ENCODE peak calls at places on chromosomes 13 and 19, in six cellular contexts. O is fibroblast of the aortic adventitia, A is foreskin keratinocyte, K is NB4, V is nephron progenitor cell, B is mucosa of descending colon. U is an unnamed sample.

GRCh38 chr19:40744554-40745401 is 5.5 kb downstream of the ACTMAP start:
- DNase-seq in O (no peak), B (no peak), A (no peak), K (no peak), V (no peak), U (no peak)

GRCh38 chr13:108944760-108945159 is 315.3 kb downstream of the MYO16 start:
- DNase-seq in O (peak; percentile 44), K (peak; percentile 56), B (no peak), V (no peak), A (peak; percentile 4), U (peak; percentile 79)

GRCh38 chr13:33146843-33147611 is 130.8 kb downstream of the KL start:
- DNase-seq in O (no peak), A (no peak), K (no peak), V (no peak), B (no peak), U (no peak)

GRCh38 chr19:23318143-23318542 is 67.9 kb upstream of the ZNF724 start:
- DNase-seq in A (peak; percentile 45), V (no peak), O (no peak), B (no peak), K (peak; percentile 41), U (peak; percentile 58)

GRCh38 chr19:42348211-42348610 is 22.8 kb downstream of the MEGF8 start:
- DNase-seq in V (no peak), K (no peak), O (no peak), B (no peak), A (no peak), U (no peak)

GRCh38 chr13:99656843-99657506 is 155.7 kb downstream of the TM9SF2 start:
- DNase-seq in B (no peak), O (no peak), A (no peak), K (no peak), V (no peak), U (no peak)

GRCh38 chr13:26726684-26727083 is 33.9 kb downstream of the GPR12 start:
- DNase-seq in B (no peak), K (no peak), V (no peak), A (no peak), O (no peak), U (no peak)

GRCh38 chr13:110265341-110265681 is 41.6 kb downstream of the COL4A1 start:
- DNase-seq in V (no peak), A (no peak), K (no peak), O (no peak), B (no peak), U (no peak)

GRCh38 chr19:21482863-21483276 is 22.5 kb upstream of the ZNF429 start:
- DNase-seq in O (peak; percentile 22), A (peak; percentile 13), V (no peak), K (peak; percentile 72), B (peak; percentile 58), U (peak; percentile 15)

GRCh38 chr13:30456290-30456689 is 9.4 kb downstream of the HMGB1 start:
- DNase-seq in O (peak; percentile 43), A (no peak), K (no peak), B (no peak), V (no peak), U (no peak)

GRCh38 chr13:110575322-110576069 is 14.0 kb upstream of the RAB20 start:
- DNase-seq in K (peak; percentile 88), A (no peak), V (peak; percentile 34), B (no peak), O (peak; percentile 58), U (no peak)

GRCh38 chr13:45374917-45375316 is 33.9 kb upstream of the TPT1 start:
- DNase-seq in B (no peak), A (no peak), K (no peak), V (no peak), O (no peak), U (no peak)

GRCh38 chr19:15260939-15261338 is 28.7 kb upstream of the EPHX3 start:
- DNase-seq in O (no peak), B (no peak), A (no peak), V (no peak), K (peak; percentile 42), U (peak; percentile 34)

GRCh38 chr13:75959861-75960481 is 323.8 kb downstream of the LMO7 start:
- DNase-seq in O (no peak), A (no peak), V (no peak), K (no peak), B (no peak), U (no peak)

GRCh38 chr13:67650471-67650870 is 420.3 kb upstream of the PCDH9 start:
- DNase-seq in B (no peak), O (no peak), V (no peak), A (no peak), K (no peak), U (peak; percentile 43)

GRCh38 chr13:42484396-42484795 is 89.6 kb upstream of the TNFSF11 start:
- DNase-seq in V (no peak), O (peak; percentile 52), A (peak; percentile 52), K (no peak), B (no peak), U (peak; percentile 88)

GRCh38 chr19:47681388-47681787 is 31.8 kb upstream of the EHD2 start:
- DNase-seq in K (no peak), B (no peak), O (no peak), V (no peak), A (no peak), U (no peak)

GRCh38 chr19:590396-590745 is 690 bp downstream of the HCN2 start:
- DNase-seq in O (peak; percentile 12), V (peak; percentile 39), A (no peak), B (no peak), K (no peak), U (peak; percentile 29)

GRCh38 chr13:85091835-85092234 is 707.4 kb downstream of the SLITRK6 start:
- DNase-seq in A (peak; percentile 59), B (no peak), V (no peak), K (no peak), O (no peak), U (no peak)

GRCh38 chr13:114037674-114038073 is 63.8 kb upstream of the C13orf46 start:
- DNase-seq in O (no peak), V (no peak), A (no peak), K (no peak), B (no peak), U (no peak)

GRCh38 chr13:33206425-33206824 is 79.1 kb downstream of the STARD13 start:
- DNase-seq in A (no peak), K (no peak), V (no peak), B (no peak), O (peak; percentile 55), U (no peak)

GRCh38 chr13:36673352-36673751 is 468 bp upstream of the SERTM1 start:
- DNase-seq in V (no peak), K (no peak), B (no peak), A (no peak), O (no peak), U (no peak)

GRCh38 chr19:14554382-14554812 is 17.5 kb downstream of the NDUFB7 start:
- DNase-seq in A (peak; percentile 80), B (peak; percentile 62), V (no peak), K (no peak), O (no peak), U (peak; percentile 27)

GRCh38 chr19:32406161-32407003 is 812 bp downstream of the DPY19L3 start:
- DNase-seq in O (peak; percentile 24), B (peak; percentile 89), V (no peak), A (peak; percentile 23), K (no peak), U (peak; percentile 5)

GRCh38 chr19:58356236-58356970 is 3.1 kb upstream of the A1BG start:
- DNase-seq in O (peak; percentile 10), A (peak; percentile 17), B (no peak), V (no peak), K (no peak), U (no peak)

GRCh38 chr13:109114991-109115390 is 485.6 kb downstream of the MYO16 start:
- DNase-seq in A (no peak), B (no peak), V (no peak), O (no peak), K (no peak), U (no peak)

GRCh38 chr13:113768018-113768905 is 9.2 kb downstream of the TMEM255B start:
- DNase-seq in K (no peak), A (no peak), V (no peak), B (no peak), O (no peak), U (no peak)

GRCh38 chr19:18701250-18701608 is 17.7 kb downstream of the CRTC1 start:
- DNase-seq in B (no peak), O (no peak), A (peak; percentile 15), K (no peak), V (no peak), U (no peak)

GRCh38 chr13:99124046-99124400 is 76.6 kb upstream of the UBAC2 start:
- DNase-seq in O (no peak), V (no peak), B (no peak), K (no peak), A (no peak), U (no peak)

GRCh38 chr19:21158523-21159135 is 16.8 kb downstream of the ZNF431 start:
- DNase-seq in K (no peak), O (peak; percentile 66), B (no peak), V (no peak), A (peak; percentile 49), U (peak; percentile 16)

GRCh38 chr19:38274734-38275133 is 10.4 kb downstream of the SPINT2 start:
- DNase-seq in V (no peak), O (no peak), K (no peak), B (no peak), A (no peak), U (no peak)

GRCh38 chr13:59463023-59463422 is 700.7 kb downstream of the DIAPH3 start:
- DNase-seq in O (no peak), A (no peak), V (no peak), B (no peak), K (no peak), U (no peak)

GRCh38 chr19:40283414-40284250 is 1.5 kb downstream of the AKT2 start:
- DNase-seq in K (no peak), B (no peak), A (no peak), V (no peak), O (no peak), U (no peak)

DNA sequence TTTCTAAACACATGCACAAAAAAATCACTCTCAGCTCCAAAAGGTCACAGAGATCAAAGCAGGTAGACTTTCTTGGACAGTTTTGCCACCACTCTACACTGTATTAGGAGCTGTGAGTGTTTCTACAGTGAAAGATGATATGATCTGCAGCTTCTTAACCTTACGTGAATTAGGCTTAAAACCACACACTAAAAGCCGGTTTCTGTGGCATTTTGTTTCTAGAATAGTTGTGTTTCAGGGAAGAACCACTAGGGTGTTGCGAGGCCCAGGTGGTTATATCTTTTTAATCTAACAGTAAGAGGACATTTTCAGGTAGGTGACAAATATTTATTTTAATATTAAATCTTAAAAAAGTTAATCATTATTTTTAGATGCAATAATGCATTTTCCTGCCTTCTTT is 216.4 kb downstream of the KLF5 start:
- DNase-seq in B (no peak), K (no peak), O (no peak), A (no peak), V (no peak), U (no peak)
- TF ChIP-seq CTCF in B (no peak), K (no peak), O (no peak), A (peak; percentile 5), V (no peak), U (no peak)

GRCh38 chr19:49422407-49423277 is 599 bp downstream of the PTH2 start:
- DNase-seq in K (peak; percentile 80), O (peak; percentile 16), V (peak; percentile 84), B (no peak), A (peak; percentile 31), U (no peak)
- TF ChIP-seq CTCF in K (peak; percentile 53), O (peak; percentile 33), V (peak; percentile 60), B (no peak), A (peak; percentile 55), U (peak; percentile 13)

GRCh38 chr13:39655569-39656324 is at the start of gene COG6:
- DNase-seq in K (peak; percentile 93), A (peak; percentile 70), O (peak; percentile 86), V (peak; percentile 94), B (peak; percentile 91), U (peak; percentile 83)
- TF ChIP-seq CTCF in K (no peak), A (peak; percentile 8), O (no peak), V (no peak), B (no peak), U (no peak)

GRCh38 chr19:35745328-35746086 is at the start of the genes PSENEN and U2AF1L4:
- DNase-seq in A (peak; percentile 97), V (peak; percentile 93), O (peak; percentile 100), K (peak; percentile 96), B (peak; percentile 99), U (peak; percentile 100)
- TF ChIP-seq CTCF in A (no peak), V (no peak), O (no peak), K (no peak), B (no peak), U (no peak)

U was measured in MCF 10A.